ENCODE peak calls at places on chromosomes 1 and 21, in eight cellular contexts. Q, D, G, W, R, O, T and F are unnamed samples.
A peak's percentile ranks its signal among the peaks of the same experiment; 100 is the strongest.

GRCh38 chr21:38875694-38876492 is 70.2 kb downstream of the ETS2 start:
- DNase-seq in Q (no peak), D (no peak), G (no peak), W (no peak), R (no peak), O (no peak), T (peak; percentile 57), F (no peak)

GRCh38 chr1:240173836-240174235 is 82.2 kb downstream of the FMN2 start:
- DNase-seq in Q (no peak), D (no peak), G (no peak), W (no peak), R (no peak), O (no peak), T (peak; percentile 16), F (no peak)

GRCh38 chr1:186207401-186208085 is 167.5 kb downstream of the TPR start:
- DNase-seq in Q (no peak), D (no peak), G (no peak), W (no peak), R (no peak), O (no peak), T (peak; percentile 25), F (no peak)

GRCh38 chr1:201706109-201706508 is 122.8 kb upstream of the IPO9 start:
- DNase-seq in Q (no peak), D (no peak), G (no peak), W (no peak), R (no peak), O (no peak), T (no peak), F (no peak)

GRCh38 chr1:9121891-9122409 is 7.0 kb downstream of the GPR157 start:
- DNase-seq in Q (no peak), D (no peak), G (no peak), W (no peak), R (no peak), O (no peak), T (no peak), F (no peak)

GRCh38 chr21:44300262-44300959 is 558 bp downstream of the PFKL start:
- DNase-seq in Q (peak; percentile 92), D (peak; percentile 67), G (peak; percentile 88), W (peak; percentile 80), R (peak; percentile 57), O (peak; percentile 70), T (peak; percentile 19), F (peak; percentile 55)

GRCh38 chr1:235783148-235783776 is 83.4 kb downstream of the LYST start:
- DNase-seq in Q (no peak), D (no peak), G (no peak), W (no peak), R (peak; percentile 66), O (no peak), T (peak; percentile 73), F (peak; percentile 69)

GRCh38 chr1:205045146-205045545 is 2.1 kb downstream of the CNTN2 start:
- DNase-seq in Q (no peak), D (no peak), G (no peak), W (no peak), R (no peak), O (no peak), T (no peak), F (no peak)

GRCh38 chr1:38209986-38210385 is 163.4 kb upstream of the POU3F1 start:
- DNase-seq in Q (no peak), D (no peak), G (no peak), W (no peak), R (no peak), O (no peak), T (no peak), F (peak; percentile 1)

GRCh38 chr1:31642897-31643296 is 1.8 kb downstream of the PEF1 start:
- DNase-seq in Q (no peak), D (no peak), G (no peak), W (no peak), R (no peak), O (no peak), T (no peak), F (no peak)

GRCh38 chr1:38783659-38784229 is 75.8 kb downstream of the RRAGC start:
- DNase-seq in Q (no peak), D (no peak), G (no peak), W (no peak), R (no peak), O (no peak), T (no peak), F (no peak)

GRCh38 chr1:90114521-90115141 is 119.7 kb downstream of the ZNF326 start:
- DNase-seq in Q (no peak), D (no peak), G (no peak), W (no peak), R (peak; percentile 77), O (no peak), T (peak; percentile 49), F (peak; percentile 73)

DNA sequence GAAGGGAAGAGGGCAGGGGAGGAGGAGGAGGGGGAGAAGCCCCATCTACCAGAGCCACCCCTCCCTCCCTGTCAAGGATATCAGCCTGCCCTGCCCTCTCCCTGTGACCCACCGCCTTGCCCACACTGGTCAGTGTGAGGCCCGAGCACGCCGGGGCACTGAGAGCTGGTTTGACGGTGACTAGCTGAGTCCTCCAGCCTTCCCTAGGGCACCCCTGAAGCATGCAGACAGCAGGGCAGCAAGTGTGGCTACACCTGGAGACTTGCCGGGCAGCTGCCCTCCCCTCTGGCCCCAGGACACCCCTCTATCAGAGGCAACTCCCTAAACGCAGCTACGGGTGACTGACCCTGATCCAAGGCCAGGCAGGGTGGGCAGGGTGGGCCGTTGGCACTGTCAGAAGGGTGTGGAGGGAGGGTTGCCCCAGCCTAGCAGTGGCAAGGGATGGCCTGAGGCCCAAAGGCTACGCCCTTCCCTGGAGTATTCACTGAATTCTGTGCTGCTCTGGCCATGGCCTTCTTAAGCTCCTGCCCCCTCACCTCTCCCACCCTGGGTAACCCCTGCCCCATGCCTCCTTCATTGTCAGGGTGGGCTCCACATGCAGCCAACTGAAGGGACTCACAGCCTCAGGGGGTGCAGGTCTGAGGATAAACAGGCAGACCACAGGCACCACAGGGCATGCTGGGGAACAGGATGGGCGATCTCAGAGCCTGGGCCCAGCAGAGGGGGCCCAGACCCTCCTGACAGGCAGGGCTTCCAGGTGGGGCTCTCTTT is 19.6 kb downstream of the WNT9A start:
- DNase-seq in Q (no peak), D (no peak), G (no peak), W (no peak), R (no peak), O (no peak), T (no peak), F (no peak)
- H3K27ac ChIP-seq in Q (no peak overlapping the region), D (peak overlapping the region; percentile 38), G (no peak overlapping the region), W (no peak overlapping the region), R (no peak overlapping the region), O (no peak overlapping the region), T (no peak overlapping the region), F (no peak overlapping the region)

GRCh38 chr1:161201828-161202712 is at the start of gene NDUFS2:
- DNase-seq in Q (peak; percentile 97), D (peak; percentile 99), G (peak; percentile 100), W (peak; percentile 96), R (peak; percentile 99), O (peak; percentile 97), T (peak; percentile 99), F (peak; percentile 100)
- H3K4me1 ChIP-seq in Q (peaks cover 72% of the 10 kb centered on the region), D (peaks cover 46% of the 10 kb centered on the region), G (peaks cover 82% of the 10 kb centered on the region), W (peaks cover 24% of the 10 kb centered on the region), R (peaks cover 26% of the 10 kb centered on the region), O (peaks cover 72% of the 10 kb centered on the region), T (peaks cover 33% of the 10 kb centered on the region), F (peaks cover 18% of the 10 kb centered on the region)

GRCh38 chr1:26541816-26542711 is 12.5 kb downstream of the RPS6KA1 start:
- DNase-seq in Q (peak; percentile 92), D (peak; percentile 26), G (peak; percentile 88), W (no peak), R (peak; percentile 8), O (peak; percentile 93), T (peak; percentile 78), F (peak; percentile 57)
- TF ChIP-seq CTCF in Q (peak; percentile 41), D (no peak), G (no peak), W (peak; percentile 20), R (peak; percentile 10), O (peak; percentile 43), T (peak; percentile 27), F (peak; percentile 46)

DNA sequence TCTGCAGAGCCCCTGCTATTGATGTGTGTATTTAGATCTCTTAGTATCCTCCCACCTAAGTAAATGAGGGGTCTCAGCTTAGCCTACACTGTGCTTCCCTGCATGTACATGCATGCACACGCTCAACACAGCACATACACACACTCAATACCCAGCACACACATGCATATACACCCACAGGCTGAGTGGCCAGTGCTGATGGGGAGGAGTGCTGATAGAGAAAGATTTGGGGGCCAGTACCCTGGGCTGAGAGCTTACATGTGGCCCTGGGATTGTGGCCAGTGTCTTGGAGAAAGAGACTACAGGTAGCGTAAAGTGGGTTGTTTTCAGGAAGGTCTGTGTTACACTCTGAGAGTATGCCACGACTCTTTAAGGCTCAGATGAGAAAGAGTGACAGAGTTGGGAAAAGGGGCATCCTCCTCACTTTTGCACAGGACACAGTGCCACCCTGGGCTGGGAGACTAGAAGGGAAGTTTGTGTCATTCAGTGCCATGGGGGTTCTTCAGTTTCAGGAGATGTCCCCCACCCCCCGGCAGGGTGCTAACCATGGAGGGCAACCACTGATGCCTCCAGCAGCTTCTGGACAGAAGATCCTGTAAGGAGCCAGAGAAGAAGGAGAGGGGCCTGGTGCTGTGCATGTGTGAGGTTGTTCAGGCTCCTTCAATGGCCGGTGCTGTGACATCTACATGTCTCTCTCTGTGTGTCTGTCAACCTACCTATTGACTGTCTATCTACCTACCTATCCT is 166.8 kb downstream of the RHOU start:
- DNase-seq in Q (no peak), D (no peak), G (no peak), W (no peak), R (no peak), O (no peak), T (no peak), F (no peak)
- H3K27ac ChIP-seq in Q (no peak overlapping the region), D (peak overlapping the region; percentile 28), G (no peak overlapping the region), W (peak overlapping the region; percentile 84), R (no peak overlapping the region), O (no peak overlapping the region), T (no peak overlapping the region), F (no peak overlapping the region)

DNA sequence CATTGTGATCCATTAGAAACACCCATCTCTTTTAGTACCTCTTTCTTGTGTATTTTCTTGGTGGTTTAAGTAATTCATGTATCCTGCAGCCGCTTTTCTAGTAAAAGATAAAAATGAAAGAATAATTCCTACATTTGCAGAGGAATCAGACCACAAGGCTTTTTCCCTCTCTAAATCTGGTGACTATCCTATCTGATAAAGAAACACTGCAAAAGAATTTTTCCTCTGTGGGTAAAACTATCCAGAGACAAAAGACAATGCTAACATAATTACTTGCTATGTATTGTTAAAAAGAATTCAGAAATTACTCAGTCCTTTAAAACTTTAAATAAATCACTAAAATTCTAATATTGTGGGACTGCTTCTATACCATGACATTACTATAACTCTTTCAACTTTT is 51.0 kb downstream of the PRRX1 start:
- DNase-seq in Q (no peak), D (no peak), G (no peak), W (no peak), R (no peak), O (no peak), T (no peak), F (peak; percentile 27)
- H3K4me1 ChIP-seq in Q (no peaks in the 10 kb centered on the region), D (peaks cover 5% of the 10 kb centered on the region), G (no peaks in the 10 kb centered on the region), W (no peaks in the 10 kb centered on the region), R (peaks cover 16% of the 10 kb centered on the region), O (no peaks in the 10 kb centered on the region), T (peaks cover 2% of the 10 kb centered on the region), F (no peaks in the 10 kb centered on the region)

DNA sequence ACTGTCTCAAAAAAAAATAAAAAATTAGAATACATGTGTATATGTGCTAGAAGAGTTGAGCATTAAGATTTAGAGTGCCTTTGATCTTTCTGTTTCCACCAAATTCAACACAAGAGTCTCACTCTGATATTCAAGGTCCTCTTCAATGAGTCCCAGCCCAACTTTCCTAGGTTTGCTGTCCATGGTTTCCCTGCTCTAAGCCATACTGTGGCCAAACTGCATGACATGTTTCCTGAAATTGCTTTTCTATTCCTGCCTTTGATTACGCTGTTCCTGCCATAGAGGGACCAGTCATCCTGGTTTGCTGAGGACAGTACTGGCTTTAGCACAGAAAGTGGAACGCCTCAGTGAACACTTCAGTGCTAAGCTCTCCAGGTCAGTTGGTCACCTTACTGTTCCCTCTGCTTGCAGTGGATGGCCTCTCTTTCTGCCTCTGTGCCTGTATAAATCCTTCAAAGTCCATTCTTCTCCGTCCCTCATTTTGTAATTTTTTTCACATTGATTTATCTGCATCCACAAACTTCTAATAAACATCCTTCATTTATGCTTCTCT is 305.9 kb upstream of the PROX1 start:
- DNase-seq in Q (no peak), D (no peak), G (no peak), W (no peak), R (no peak), O (no peak), T (no peak), F (no peak)
- TF ChIP-seq CTCF in Q (no peak), D (no peak), G (no peak), W (no peak), R (no peak), O (no peak), T (no peak), F (no peak)